ENCODE peak calls at places on chromosomes 16 and 17, in nine cellular contexts. One of them, this sample, is unnamed.

GRCh38 chr16:66695935-66696668 is 441 bp downstream of the CMTM4 start:
- DNase-seq in upper lobe of left lung: peak
- DNase-seq in stomach: peak
- DNase-seq in A549: peak
- DNase-seq in SK-N-SH: no peak
- DNase-seq in transverse colon: peak
- DNase-seq in sigmoid colon: peak
- DNase-seq in ovary: peak
- DNase-seq in suprapubic skin: no peak
- DNase-seq in this sample: no peak

GRCh38 chr17:46979023-46979870 is at the start of gene RPRML:
- DNase-seq in ovary: no peak
- DNase-seq in stomach: peak
- DNase-seq in suprapubic skin: no peak
- DNase-seq in transverse colon: peak
- DNase-seq in SK-N-SH: peak
- DNase-seq in upper lobe of left lung: peak
- DNase-seq in sigmoid colon: no peak
- DNase-seq in A549: peak
- DNase-seq in this sample: no peak

GRCh38 chr16:25110392-25110947 is 1.1 kb upstream of the LCMT1 start:
- DNase-seq in sigmoid colon: no peak
- DNase-seq in SK-N-SH: no peak
- DNase-seq in stomach: no peak
- DNase-seq in transverse colon: peak
- DNase-seq in ovary: no peak
- DNase-seq in suprapubic skin: no peak
- DNase-seq in upper lobe of left lung: no peak
- DNase-seq in A549: peak
- DNase-seq in this sample: no peak

GRCh38 chr17:7260601-7261376 is 1.5 kb downstream of the CLDN7 start:
- DNase-seq in SK-N-SH: no peak
- DNase-seq in ovary: no peak
- DNase-seq in sigmoid colon: no peak
- DNase-seq in suprapubic skin: no peak
- DNase-seq in transverse colon: peak
- DNase-seq in stomach: peak
- DNase-seq in upper lobe of left lung: peak
- DNase-seq in A549: no peak
- DNase-seq in this sample: no peak

GRCh38 chr17:43916385-43916784 is 9.0 kb upstream of the MPP2 start:
- DNase-seq in suprapubic skin: no peak
- DNase-seq in ovary: no peak
- DNase-seq in upper lobe of left lung: no peak
- DNase-seq in sigmoid colon: no peak
- DNase-seq in transverse colon: no peak
- DNase-seq in SK-N-SH: no peak
- DNase-seq in stomach: no peak
- DNase-seq in A549: no peak
- DNase-seq in this sample: no peak

GRCh38 chr16:54325616-54326265 is 39.2 kb upstream of the IRX3 start:
- DNase-seq in SK-N-SH: no peak
- DNase-seq in sigmoid colon: peak
- DNase-seq in upper lobe of left lung: no peak
- DNase-seq in transverse colon: no peak
- DNase-seq in ovary: no peak
- DNase-seq in stomach: no peak
- DNase-seq in A549: no peak
- DNase-seq in suprapubic skin: no peak
- DNase-seq in this sample: no peak

GRCh38 chr16:87966685-87967185 is 15.5 kb downstream of the BANP start:
- DNase-seq in sigmoid colon: peak
- DNase-seq in SK-N-SH: no peak
- DNase-seq in A549: no peak
- DNase-seq in ovary: peak
- DNase-seq in upper lobe of left lung: no peak
- DNase-seq in stomach: peak
- DNase-seq in transverse colon: peak
- DNase-seq in suprapubic skin: peak
- DNase-seq in this sample: no peak

GRCh38 chr17:1107777-1108559 is 71.8 kb downstream of the ABR start:
- DNase-seq in stomach: no peak
- DNase-seq in suprapubic skin: no peak
- DNase-seq in upper lobe of left lung: peak
- DNase-seq in ovary: no peak
- DNase-seq in transverse colon: peak
- DNase-seq in sigmoid colon: no peak
- DNase-seq in A549: no peak
- DNase-seq in SK-N-SH: no peak
- DNase-seq in this sample: no peak

GRCh38 chr16:49929606-49930005 is 73.7 kb upstream of the ZNF423 start:
- DNase-seq in A549: no peak
- DNase-seq in suprapubic skin: no peak
- DNase-seq in ovary: no peak
- DNase-seq in SK-N-SH: no peak
- DNase-seq in upper lobe of left lung: no peak
- DNase-seq in transverse colon: no peak
- DNase-seq in sigmoid colon: peak
- DNase-seq in stomach: no peak
- DNase-seq in this sample: no peak

GRCh38 chr17:57486978-57487377 is 230.7 kb downstream of the MSI2 start:
- DNase-seq in upper lobe of left lung: no peak
- DNase-seq in suprapubic skin: no peak
- DNase-seq in sigmoid colon: no peak
- DNase-seq in ovary: no peak
- DNase-seq in A549: no peak
- DNase-seq in SK-N-SH: no peak
- DNase-seq in stomach: no peak
- DNase-seq in transverse colon: no peak
- DNase-seq in this sample: no peak

GRCh38 chr17:67649891-67650290 is 67.8 kb upstream of the NOL11 start:
- DNase-seq in ovary: no peak
- DNase-seq in sigmoid colon: no peak
- DNase-seq in transverse colon: no peak
- DNase-seq in stomach: no peak
- DNase-seq in A549: no peak
- DNase-seq in SK-N-SH: no peak
- DNase-seq in suprapubic skin: no peak
- DNase-seq in upper lobe of left lung: no peak
- DNase-seq in this sample: no peak

GRCh38 chr16:89422905-89423630 is 67.3 kb downstream of the ANKRD11 start:
- DNase-seq in sigmoid colon: no peak
- DNase-seq in transverse colon: no peak
- DNase-seq in ovary: no peak
- DNase-seq in SK-N-SH: no peak
- DNase-seq in suprapubic skin: no peak
- DNase-seq in A549: no peak
- DNase-seq in upper lobe of left lung: no peak
- DNase-seq in stomach: no peak
- DNase-seq in this sample: no peak

GRCh38 chr17:39739020-39739884 is 1.5 kb downstream of the GRB7 start:
- DNase-seq in ovary: no peak
- DNase-seq in sigmoid colon: no peak
- DNase-seq in A549: peak
- DNase-seq in SK-N-SH: peak
- DNase-seq in stomach: peak
- DNase-seq in suprapubic skin: no peak
- DNase-seq in transverse colon: peak
- DNase-seq in upper lobe of left lung: peak
- DNase-seq in this sample: no peak
- H3K4me3 ChIP-seq in ovary: peak
- H3K4me3 ChIP-seq in sigmoid colon: peak
- H3K4me3 ChIP-seq in A549: peak
- H3K4me3 ChIP-seq in SK-N-SH: no peak
- H3K4me3 ChIP-seq in stomach: peak
- H3K4me3 ChIP-seq in suprapubic skin: peak
- H3K4me3 ChIP-seq in transverse colon: peak
- H3K4me3 ChIP-seq in upper lobe of left lung: peak
- H3K4me3 ChIP-seq in this sample: peak

GRCh38 chr16:14109782-14110727 is 38.9 kb downstream of the MRTFB start:
- DNase-seq in upper lobe of left lung: no peak
- DNase-seq in SK-N-SH: no peak
- DNase-seq in ovary: no peak
- DNase-seq in transverse colon: no peak
- DNase-seq in sigmoid colon: no peak
- DNase-seq in suprapubic skin: no peak
- DNase-seq in A549: no peak
- DNase-seq in stomach: no peak
- DNase-seq in this sample: no peak

GRCh38 chr16:14106961-14107360 is 35.8 kb downstream of the MRTFB start:
- DNase-seq in A549: no peak
- DNase-seq in transverse colon: no peak
- DNase-seq in stomach: no peak
- DNase-seq in SK-N-SH: no peak
- DNase-seq in suprapubic skin: no peak
- DNase-seq in sigmoid colon: no peak
- DNase-seq in upper lobe of left lung: no peak
- DNase-seq in ovary: no peak
- DNase-seq in this sample: no peak

GRCh38 chr16:14110728-14111251 is 39.7 kb downstream of the MRTFB start:
- DNase-seq in upper lobe of left lung: no peak
- DNase-seq in transverse colon: no peak
- DNase-seq in stomach: no peak
- DNase-seq in A549: no peak
- DNase-seq in ovary: no peak
- DNase-seq in SK-N-SH: no peak
- DNase-seq in suprapubic skin: no peak
- DNase-seq in sigmoid colon: no peak
- DNase-seq in this sample: no peak

GRCh38 chr16:14111713-14112538 is 40.8 kb downstream of the MRTFB start:
- DNase-seq in stomach: peak
- DNase-seq in suprapubic skin: no peak
- DNase-seq in A549: no peak
- DNase-seq in SK-N-SH: no peak
- DNase-seq in ovary: peak
- DNase-seq in sigmoid colon: peak
- DNase-seq in upper lobe of left lung: peak
- DNase-seq in transverse colon: peak
- DNase-seq in this sample: peak

GRCh38 chr16:14109077-14109775 is 38.1 kb downstream of the MRTFB start:
- DNase-seq in sigmoid colon: no peak
- DNase-seq in A549: no peak
- DNase-seq in suprapubic skin: no peak
- DNase-seq in upper lobe of left lung: no peak
- DNase-seq in transverse colon: no peak
- DNase-seq in SK-N-SH: no peak
- DNase-seq in stomach: no peak
- DNase-seq in ovary: no peak
- DNase-seq in this sample: no peak
- TF ChIP-seq EP300 in sigmoid colon: no peak
- TF ChIP-seq EP300 in A549: no peak
- TF ChIP-seq EP300 in suprapubic skin: no peak
- TF ChIP-seq EP300 in upper lobe of left lung: peak
- TF ChIP-seq EP300 in transverse colon: no peak
- TF ChIP-seq EP300 in SK-N-SH: no peak
- TF ChIP-seq EP300 in stomach: no peak
- TF ChIP-seq EP300 in ovary: no peak
- TF ChIP-seq EP300 in this sample: no peak

DNA sequence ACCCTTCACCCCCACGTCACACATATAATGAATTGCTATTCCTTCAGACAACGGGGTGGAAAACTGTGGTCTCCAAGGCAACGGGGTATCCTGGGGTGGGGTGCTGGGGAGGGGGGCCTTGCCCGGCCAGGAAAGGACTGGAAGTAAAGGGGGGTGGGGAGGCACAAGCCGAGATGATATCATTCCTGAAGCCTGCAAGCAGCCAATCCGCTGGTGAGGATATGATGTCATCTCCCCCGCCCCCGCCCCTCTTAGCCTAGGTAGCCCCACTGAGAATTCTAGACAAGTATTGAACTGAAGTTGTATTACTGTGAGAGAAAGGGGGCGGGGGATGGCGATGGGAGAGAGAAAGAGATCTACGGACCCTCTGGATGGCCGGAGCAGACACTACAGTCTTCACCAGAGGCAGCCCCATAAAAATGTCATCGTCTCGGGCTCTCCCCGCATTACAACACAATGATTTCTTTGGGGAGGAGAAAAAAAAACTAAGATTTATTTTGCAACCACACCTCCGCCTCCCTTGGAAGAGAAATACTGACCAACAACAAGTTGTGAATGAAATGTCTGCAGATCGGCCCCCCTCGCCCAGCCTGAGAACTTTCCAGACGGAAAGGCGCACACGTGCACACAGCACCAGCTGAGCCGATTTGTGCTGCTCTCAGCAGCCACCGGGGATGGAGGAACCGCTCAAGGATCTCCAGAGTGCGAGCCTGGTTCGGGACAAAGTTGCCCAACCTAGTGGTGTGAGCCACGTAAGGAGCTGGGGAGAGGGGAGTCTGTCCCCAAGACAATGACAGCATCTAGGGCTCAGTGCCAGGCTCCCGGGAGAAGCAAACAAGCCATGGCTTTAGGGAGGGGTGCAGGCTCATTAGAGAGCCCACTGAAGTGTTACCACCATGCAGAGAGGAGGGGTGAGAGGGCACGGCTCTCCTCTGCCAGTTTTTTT is 222.0 kb downstream of the SOX9 start:
- DNase-seq in transverse colon: no peak
- DNase-seq in A549: no peak
- DNase-seq in stomach: no peak
- DNase-seq in suprapubic skin: no peak
- DNase-seq in upper lobe of left lung: no peak
- DNase-seq in sigmoid colon: no peak
- DNase-seq in ovary: no peak
- DNase-seq in SK-N-SH: no peak
- DNase-seq in this sample: peak
- H3K4me3 ChIP-seq in transverse colon: no peak
- H3K4me3 ChIP-seq in A549: no peak
- H3K4me3 ChIP-seq in stomach: no peak
- H3K4me3 ChIP-seq in suprapubic skin: no peak
- H3K4me3 ChIP-seq in upper lobe of left lung: no peak
- H3K4me3 ChIP-seq in sigmoid colon: no peak
- H3K4me3 ChIP-seq in ovary: no peak
- H3K4me3 ChIP-seq in SK-N-SH: no peak
- H3K4me3 ChIP-seq in this sample: no peak

GRCh38 chr17:10196936-10197335 is 1.5 kb downstream of the GAS7 start:
- DNase-seq in suprapubic skin: no peak
- DNase-seq in ovary: no peak
- DNase-seq in SK-N-SH: no peak
- DNase-seq in sigmoid colon: no peak
- DNase-seq in A549: no peak
- DNase-seq in upper lobe of left lung: no peak
- DNase-seq in transverse colon: no peak
- DNase-seq in stomach: no peak
- DNase-seq in this sample: no peak

GRCh38 chr17:10197362-10197720 is 1.1 kb downstream of the GAS7 start:
- DNase-seq in suprapubic skin: no peak
- DNase-seq in ovary: peak
- DNase-seq in SK-N-SH: no peak
- DNase-seq in sigmoid colon: peak
- DNase-seq in transverse colon: no peak
- DNase-seq in stomach: no peak
- DNase-seq in upper lobe of left lung: no peak
- DNase-seq in A549: no peak
- DNase-seq in this sample: no peak

GRCh38 chr17:10198509-10199249 is at the start of gene GAS7:
- DNase-seq in ovary: peak
- DNase-seq in transverse colon: peak
- DNase-seq in suprapubic skin: peak
- DNase-seq in sigmoid colon: peak
- DNase-seq in SK-N-SH: peak
- DNase-seq in upper lobe of left lung: peak
- DNase-seq in stomach: peak
- DNase-seq in A549: no peak
- DNase-seq in this sample: peak

GRCh38 chr17:10196384-10196783 is 2.0 kb downstream of the GAS7 start:
- DNase-seq in ovary: no peak
- DNase-seq in suprapubic skin: no peak
- DNase-seq in A549: no peak
- DNase-seq in SK-N-SH: no peak
- DNase-seq in transverse colon: no peak
- DNase-seq in upper lobe of left lung: no peak
- DNase-seq in sigmoid colon: no peak
- DNase-seq in stomach: no peak
- DNase-seq in this sample: no peak

GRCh38 chr17:10197721-10198508 is 491 bp downstream of the GAS7 start:
- DNase-seq in suprapubic skin: no peak
- DNase-seq in transverse colon: no peak
- DNase-seq in upper lobe of left lung: peak
- DNase-seq in sigmoid colon: no peak
- DNase-seq in SK-N-SH: peak
- DNase-seq in ovary: peak
- DNase-seq in stomach: no peak
- DNase-seq in A549: no peak
- DNase-seq in this sample: no peak
- TF ChIP-seq EP300 in suprapubic skin: no peak
- TF ChIP-seq EP300 in transverse colon: no peak
- TF ChIP-seq EP300 in upper lobe of left lung: no peak
- TF ChIP-seq EP300 in sigmoid colon: no peak
- TF ChIP-seq EP300 in SK-N-SH: no peak
- TF ChIP-seq EP300 in ovary: no peak
- TF ChIP-seq EP300 in stomach: no peak
- TF ChIP-seq EP300 in A549: no peak
- TF ChIP-seq EP300 in this sample: no peak

This sample was measured in tibial nerve.